ENCODE peak calls at places on chromosomes 6 and 20, in nine cellular contexts. I is psoas muscle, E is kidney, Q is HAP-1, R is tibial nerve, K is A549, U is ovary, A is esophagus muscularis mucosa, J is cardiac muscle cell. S is an unnamed sample.

GRCh38 chr20:53828673-53829085 is 235.0 kb upstream of the ZNF217 start:
- DNase-seq in I (no peak), E (no peak), Q (peak; percentile 80), R (no peak), K (peak; percentile 60), U (no peak), A (no peak), J (peak; percentile 21), S (peak; percentile 85)

GRCh38 chr20:62305765-62306431 is 3.1 kb downstream of the ADRM1 start:
- DNase-seq in I (no peak), E (no peak), Q (no peak), R (no peak), K (no peak), U (no peak), A (no peak), J (no peak), S (no peak)

GRCh38 chr20:33465536-33466302 is 22.2 kb upstream of the SNTA1 start:
- DNase-seq in I (no peak), E (no peak), Q (no peak), R (no peak), K (no peak), U (no peak), A (no peak), J (no peak), S (no peak)

GRCh38 chr6:74735304-74735703 is 470.5 kb downstream of the COL12A1 start:
- DNase-seq in I (no peak), E (no peak), Q (no peak), R (no peak), K (no peak), U (no peak), A (no peak), J (no peak), S (peak; percentile 70)

GRCh38 chr6:14598017-14598864 is 480.7 kb downstream of the CD83 start:
- DNase-seq in I (no peak), E (no peak), Q (no peak), R (no peak), K (no peak), U (no peak), A (no peak), J (no peak), S (no peak)

GRCh38 chr6:102798631-102799030 is 1405.1 kb downstream of the GRIK2 start:
- DNase-seq in I (no peak), E (no peak), Q (peak; percentile 69), R (no peak), K (no peak), U (no peak), A (no peak), J (peak; percentile 52), S (no peak)

GRCh38 chr20:38098952-38099351 is 65.4 kb downstream of the RPRD1B start:
- DNase-seq in I (no peak), E (no peak), Q (no peak), R (no peak), K (no peak), U (no peak), A (no peak), J (no peak), S (no peak)

GRCh38 chr20:5886788-5887187 is 63.5 kb downstream of the TRMT6 start:
- DNase-seq in I (peak; percentile 56), E (no peak), Q (no peak), R (no peak), K (no peak), U (no peak), A (no peak), J (no peak), S (no peak)

GRCh38 chr6:2384518-2384917 is 139.1 kb upstream of the GMDS start:
- DNase-seq in I (no peak), E (no peak), Q (no peak), R (no peak), K (no peak), U (no peak), A (no peak), J (no peak), S (no peak)

GRCh38 chr6:64539917-64540316 is 904.3 kb downstream of the PHF3 start:
- DNase-seq in I (no peak), E (no peak), Q (no peak), R (no peak), K (no peak), U (no peak), A (no peak), J (no peak), S (no peak)

GRCh38 chr6:148367418-148368024 is 24.9 kb downstream of the SASH1 start:
- DNase-seq in I (peak; percentile 51), E (peak; percentile 79), Q (no peak), R (peak; percentile 47), K (no peak), U (no peak), A (no peak), J (no peak), S (peak; percentile 54)

GRCh38 chr6:35096129-35096852 is 44.8 kb downstream of the TCP11 start:
- DNase-seq in I (no peak), E (no peak), Q (peak; percentile 77), R (no peak), K (peak; percentile 23), U (no peak), A (no peak), J (no peak), S (no peak)

GRCh38 chr6:16367584-16367970 is 129.2 kb downstream of the GMPR start:
- DNase-seq in I (no peak), E (no peak), Q (no peak), R (no peak), K (no peak), U (no peak), A (no peak), J (no peak), S (no peak)

GRCh38 chr6:18496462-18496861 is 109.3 kb downstream of the RNF144B start:
- DNase-seq in I (no peak), E (no peak), Q (no peak), R (no peak), K (no peak), U (no peak), A (peak; percentile 10), J (no peak), S (no peak)

GRCh38 chr6:12395898-12396297 is 105.7 kb downstream of the EDN1 start:
- DNase-seq in I (no peak), E (no peak), Q (no peak), R (no peak), K (no peak), U (no peak), A (no peak), J (no peak), S (no peak)

GRCh38 chr20:57392130-57392445 is 892 bp downstream of the RBM38 start:
- DNase-seq in I (no peak), E (no peak), Q (no peak), R (no peak), K (peak; percentile 31), U (peak; percentile 51), A (no peak), J (no peak), S (no peak)

GRCh38 chr6:67886840-67887292 is 748.2 kb upstream of the ADGRB3 start:
- DNase-seq in I (no peak), E (no peak), Q (no peak), R (no peak), K (no peak), U (no peak), A (no peak), J (no peak), S (no peak)

GRCh38 chr6:24864345-24864744 is 65.6 kb upstream of the ARMH2 start:
- DNase-seq in I (no peak), E (no peak), Q (no peak), R (no peak), K (no peak), U (no peak), A (no peak), J (peak; percentile 16), S (no peak)

GRCh38 chr20:50911716-50912115 is 19.5 kb downstream of the ADNP start:
- DNase-seq in I (no peak), E (no peak), Q (no peak), R (no peak), K (no peak), U (no peak), A (no peak), J (no peak), S (no peak)

GRCh38 chr6:43271103-43271815 is 26.8 kb upstream of the SLC22A7 start:
- DNase-seq in I (no peak), E (no peak), Q (no peak), R (no peak), K (no peak), U (no peak), A (no peak), J (no peak), S (no peak)
- H3K4me3 ChIP-seq in I (no peak overlapping the region), E (no peak overlapping the region), Q (no peak overlapping the region), R (no peak overlapping the region), K (no peak overlapping the region), U (no peak overlapping the region), A (no peak overlapping the region), J (no peak overlapping the region), S (no peak overlapping the region)

DNA sequence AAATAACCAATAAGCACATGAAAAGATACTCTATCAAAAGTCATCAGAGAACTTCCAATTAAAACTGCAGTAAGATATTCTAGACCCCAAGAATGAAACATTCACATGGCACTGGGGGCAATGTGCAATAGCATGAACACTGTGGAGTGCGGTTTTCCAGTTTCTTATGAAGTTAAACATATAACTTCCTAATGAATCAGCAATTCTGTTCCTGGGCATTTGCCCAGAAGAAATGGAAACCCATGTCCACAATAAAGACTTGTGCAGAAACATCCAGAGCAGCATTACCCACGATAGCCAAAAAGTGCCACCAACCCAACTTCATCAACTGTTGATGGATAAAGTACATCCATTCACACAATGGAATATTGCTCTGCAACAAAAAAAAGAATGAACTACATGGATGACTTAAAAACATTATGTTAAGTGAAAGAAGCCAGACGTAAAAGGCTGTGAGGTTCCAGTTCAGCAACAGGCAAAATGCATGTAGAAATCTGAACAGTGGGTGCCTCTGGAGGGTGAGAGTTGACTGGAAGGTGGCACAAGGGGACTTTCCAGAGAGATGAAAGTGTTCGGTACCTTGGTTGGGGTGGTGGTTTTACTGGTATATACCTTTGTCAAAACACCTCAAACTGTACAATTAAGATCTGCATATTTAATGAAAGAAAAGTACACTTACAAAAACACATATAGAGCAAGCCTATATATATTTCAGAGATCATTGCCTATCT is 207.2 kb upstream of the ECI2 start:
- DNase-seq in I (no peak), E (no peak), Q (no peak), R (no peak), K (no peak), U (no peak), A (peak; percentile 57), J (no peak), S (no peak)
- H3K9me3 ChIP-seq in I (no peaks in the 10 kb centered on the region), E (no peaks in the 10 kb centered on the region), Q (no peaks in the 10 kb centered on the region), R (no peaks in the 10 kb centered on the region), K (no peaks in the 10 kb centered on the region), U (no peaks in the 10 kb centered on the region), A (no peaks in the 10 kb centered on the region), J (no peaks in the 10 kb centered on the region), S (no peaks in the 10 kb centered on the region)

DNA sequence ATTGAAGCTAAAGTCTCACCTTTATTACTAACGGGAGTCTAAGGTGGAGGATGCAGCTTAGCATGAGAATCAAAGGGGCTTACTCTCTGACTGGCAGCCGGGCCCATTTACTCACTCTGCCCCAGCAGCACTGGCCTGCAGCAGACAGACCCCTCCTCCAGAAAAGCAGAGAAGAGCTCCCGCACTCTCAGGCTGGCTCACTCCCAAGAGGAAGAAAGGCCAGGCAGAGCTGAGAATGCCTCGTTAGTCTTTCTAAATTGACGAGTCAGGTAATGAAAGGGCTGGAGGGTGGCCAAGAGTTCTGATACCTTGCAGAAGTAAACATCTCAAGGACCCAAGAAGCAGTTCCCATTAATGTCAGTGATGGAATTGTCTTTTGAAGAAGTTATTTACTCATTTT is 44.5 kb upstream of the IL20RA start:
- DNase-seq in I (no peak), E (no peak), Q (no peak), R (no peak), K (no peak), U (no peak), A (peak; percentile 19), J (peak; percentile 19), S (no peak)
- H3K4me3 ChIP-seq in I (no peak overlapping the region), E (no peak overlapping the region), Q (no peak overlapping the region), R (no peak overlapping the region), K (no peak overlapping the region), U (no peak overlapping the region), A (no peak overlapping the region), J (no peak overlapping the region), S (no peak overlapping the region)

GRCh38 chr20:43812216-43812615 is 85.4 kb upstream of the GTSF1L start:
- DNase-seq in I (no peak), E (no peak), Q (no peak), R (no peak), K (no peak), U (no peak), A (no peak), J (no peak), S (no peak)
- H3K9me3 ChIP-seq in I (peaks cover 16% of the 10 kb centered on the region), E (peaks cover 16% of the 10 kb centered on the region), Q (peaks cover 3% of the 10 kb centered on the region), R (no peaks in the 10 kb centered on the region), K (peaks cover 30% of the 10 kb centered on the region), U (no peaks in the 10 kb centered on the region), A (peaks cover 18% of the 10 kb centered on the region), J (no peaks in the 10 kb centered on the region), S (peaks cover 10% of the 10 kb centered on the region)